ENCODE peak calls at places on chromosomes 5 and 9, in four cellular contexts. X is HepG2, U is K562, M is GM12878. W is an unnamed sample.

GRCh38 chr9:6680797-6681146 is 35.2 kb upstream of the GLDC start:
- DNase-seq in X (peak), U (peak), M (no peak), W (peak)

GRCh38 chr5:1325191-1325741 is 19.6 kb downstream of the CLPTM1L start:
- DNase-seq in X (no peak), U (no peak), M (no peak), W (no peak)

GRCh38 chr9:126117631-126118030 is 209.0 kb upstream of the MVB12B start:
- DNase-seq in X (no peak), U (no peak), M (no peak), W (no peak)

GRCh38 chr5:36374275-36374862 is 72.7 kb upstream of the RANBP3L start:
- DNase-seq in X (no peak), U (no peak), M (no peak), W (no peak)

GRCh38 chr5:8943301-8943700 is 602.6 kb downstream of the SEMA5A start:
- DNase-seq in X (no peak), U (no peak), M (no peak), W (no peak)

GRCh38 chr5:7320641-7321170 is 75.2 kb upstream of the ADCY2 start:
- DNase-seq in X (no peak), U (no peak), M (no peak), W (no peak)

GRCh38 chr5:37777472-37778135 is 62.2 kb downstream of the GDNF start:
- DNase-seq in X (no peak), U (no peak), M (no peak), W (no peak)

GRCh38 chr5:14667770-14668169 is 3.3 kb downstream of the OTULIN start:
- DNase-seq in X (no peak), U (no peak), M (no peak), W (no peak)

GRCh38 chr9:112135706-112136105 is 39.4 kb downstream of the SUSD1 start:
- DNase-seq in X (no peak), U (peak), M (no peak), W (no peak)

GRCh38 chr9:137053944-137054931 is at the start of gene ENTPD2:
- DNase-seq in X (peak), U (peak), M (no peak), W (no peak)

GRCh38 chr9:63859475-63860215 is 1425.4 kb downstream of the FOXD4L5 start:
- DNase-seq in X (peak), U (peak), M (no peak), W (peak)

GRCh38 chr5:130526708-130527107 is 622.4 kb downstream of the CHSY3 start:
- DNase-seq in X (no peak), U (no peak), M (no peak), W (no peak)

GRCh38 chr5:137708062-137708461 is 27.8 kb downstream of the KLHL3 start:
- DNase-seq in X (no peak), U (no peak), M (no peak), W (no peak)

GRCh38 chr5:2200261-2200965 is 317.7 kb upstream of the IRX4 start:
- DNase-seq in X (no peak), U (no peak), M (no peak), W (no peak)

GRCh38 chr9:100099722-100100042 is 639 bp downstream of the INVS start:
- DNase-seq in X (peak), U (peak), M (no peak), W (peak)
- TF ChIP-seq NFIC in X (no peak), U (no peak), M (no peak), W (no peak)

GRCh38 chr5:76468625-76469410 is 65.7 kb downstream of the IQGAP2 start:
- DNase-seq in X (no peak), U (no peak), M (no peak), W (no peak)

GRCh38 chr5:76471994-76472337 is 68.9 kb downstream of the IQGAP2 start:
- DNase-seq in X (no peak), U (no peak), M (no peak), W (no peak)

GRCh38 chr5:76470978-76471377 is 67.9 kb downstream of the IQGAP2 start:
- DNase-seq in X (no peak), U (no peak), M (no peak), W (no peak)

GRCh38 chr5:76467221-76467620 is 64.1 kb downstream of the IQGAP2 start:
- DNase-seq in X (no peak), U (no peak), M (no peak), W (no peak)

GRCh38 chr5:76469656-76470290 is 66.7 kb downstream of the IQGAP2 start:
- DNase-seq in X (no peak), U (no peak), M (no peak), W (no peak)
- TF ChIP-seq NFIC in X (no peak), U (no peak), M (no peak), W (no peak)

DNA sequence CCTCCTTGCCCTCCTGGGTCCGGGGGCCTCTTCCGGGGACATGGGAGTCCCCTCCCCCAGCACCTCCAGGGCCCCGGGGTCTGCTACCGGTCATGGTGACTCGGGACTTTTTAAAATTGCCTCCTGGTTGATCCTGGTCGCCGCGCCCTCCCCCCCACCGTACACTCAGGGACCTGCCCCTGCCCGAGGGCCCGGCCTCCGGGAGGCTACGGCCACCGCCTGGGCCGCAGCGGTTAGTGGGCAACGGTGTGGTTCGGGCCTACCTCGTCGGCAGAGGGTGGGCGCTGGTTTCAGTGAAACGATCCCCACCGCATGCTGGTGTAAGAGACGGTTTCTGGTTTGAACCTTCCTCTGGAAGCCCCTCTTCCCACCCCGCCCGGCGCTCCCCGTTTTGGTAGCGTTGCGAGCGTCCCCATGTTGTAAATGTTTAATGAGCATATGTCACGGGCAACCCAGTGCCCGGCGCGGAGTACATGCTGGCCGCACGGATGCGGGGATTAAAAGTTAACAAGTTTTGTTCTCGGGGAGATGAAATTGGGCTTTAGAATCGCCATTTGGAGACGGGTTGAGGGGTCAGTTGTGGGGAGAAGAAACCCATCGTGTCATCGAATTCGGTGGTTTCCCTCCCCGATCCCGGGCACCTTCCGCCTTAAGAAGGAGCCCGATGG is 1.2 kb downstream of the LARP1 start:
- DNase-seq in X (no peak), U (peak), M (no peak), W (peak)
- TF ChIP-seq NFIC in X (no peak), U (no peak), M (no peak), W (no peak)

GRCh38 chr9:128820665-128821583 is 2.6 kb downstream of the ENDOG start:
- DNase-seq in X (no peak), U (no peak), M (no peak), W (no peak)

GRCh38 chr9:128823362-128823902 is 5.1 kb downstream of the ENDOG start:
- DNase-seq in X (no peak), U (no peak), M (no peak), W (no peak)

GRCh38 chr9:128819716-128820664 is 1.7 kb downstream of the ENDOG start:
- DNase-seq in X (no peak), U (peak), M (no peak), W (peak)

GRCh38 chr9:128822407-128823042 is 4.2 kb downstream of the ENDOG start:
- DNase-seq in X (no peak), U (no peak), M (no peak), W (no peak)

DNA sequence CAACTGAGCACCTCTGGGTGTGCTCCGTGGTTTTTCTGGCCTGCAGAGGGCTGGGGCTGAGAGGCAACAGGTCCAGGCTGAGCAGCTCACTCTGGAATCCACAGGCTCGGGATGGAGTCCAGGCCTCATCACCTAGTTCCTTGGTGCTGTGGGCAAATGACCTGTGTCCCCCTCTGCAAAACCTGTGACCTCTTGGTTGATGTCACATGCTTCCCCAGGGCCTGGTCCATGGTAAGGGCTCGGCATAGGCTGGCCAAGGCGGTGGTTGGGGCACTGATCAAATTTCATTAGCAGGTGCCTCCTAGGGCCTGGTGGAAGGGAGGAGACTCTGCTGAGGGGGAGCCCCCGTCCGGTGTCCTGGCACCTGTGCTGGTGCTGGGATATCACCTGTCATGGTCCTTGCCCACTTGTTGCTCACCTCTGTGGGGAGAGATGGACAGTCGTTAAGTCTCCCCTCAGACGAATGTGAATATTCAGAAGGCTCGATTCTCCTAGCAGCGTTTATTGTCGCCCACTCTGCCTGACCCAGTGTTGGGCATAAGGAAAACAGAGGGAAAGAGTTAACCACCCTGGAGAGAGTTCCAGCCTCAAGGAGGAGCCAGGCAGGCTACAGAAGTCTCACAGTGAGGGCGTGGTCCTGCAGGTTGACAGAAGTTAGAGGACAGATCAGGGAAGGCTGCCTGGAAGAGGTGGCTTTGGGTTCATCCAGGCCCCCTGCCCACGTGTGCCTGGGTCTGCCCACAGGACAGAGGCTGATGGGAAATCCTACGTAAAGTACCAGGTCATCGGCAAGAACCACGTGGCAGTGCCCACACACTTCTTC is 3.5 kb downstream of the ENDOG start:
- DNase-seq in X (no peak), U (no peak), M (no peak), W (no peak)
- TF ChIP-seq NFIC in X (no peak), U (no peak), M (no peak), W (no peak)

DNA sequence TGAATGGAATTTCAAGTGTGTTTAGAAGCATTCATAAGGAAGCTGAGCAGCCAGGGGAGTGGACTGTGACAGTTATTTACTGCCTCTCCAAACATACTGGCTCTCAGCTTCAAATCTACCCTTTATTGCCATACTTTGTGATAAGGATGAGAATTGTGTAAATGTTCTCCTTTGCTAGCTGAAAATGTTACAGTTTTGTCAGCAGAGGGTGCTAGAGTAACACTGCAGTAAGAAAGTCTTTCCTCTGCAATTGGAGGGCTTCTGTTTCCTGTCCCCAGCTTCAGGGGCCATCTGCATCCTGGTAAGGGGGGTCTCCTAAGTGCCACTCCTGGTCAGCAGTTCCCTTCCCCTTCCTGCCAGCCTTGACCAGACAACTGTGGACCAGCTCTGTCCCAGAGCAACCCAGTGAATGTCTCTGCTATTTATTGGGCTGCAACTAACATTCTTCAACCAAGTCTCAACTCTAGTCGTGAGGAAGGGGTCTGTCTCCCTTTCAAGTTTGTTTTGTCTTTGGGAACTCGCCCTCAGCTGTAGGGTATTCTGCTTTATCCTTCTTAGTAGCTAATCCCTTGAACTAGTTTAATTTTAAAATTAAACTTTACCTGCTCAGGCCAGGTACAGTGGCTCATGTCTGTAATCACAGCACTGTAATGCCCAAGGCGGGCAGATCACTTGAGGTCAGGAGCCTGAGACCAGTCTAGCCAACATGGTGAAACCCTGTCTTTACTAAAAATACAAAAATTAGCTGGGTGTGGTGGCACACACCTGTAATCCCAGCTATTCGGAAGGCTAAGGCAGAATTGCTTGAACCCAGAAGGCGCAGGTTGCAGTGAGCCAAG is 45.3 kb downstream of the RAPGEF6 start:
- DNase-seq in X (peak), U (peak), M (peak), W (peak)
- TF ChIP-seq NFIC in X (no peak), U (no peak), M (no peak), W (no peak)

DNA sequence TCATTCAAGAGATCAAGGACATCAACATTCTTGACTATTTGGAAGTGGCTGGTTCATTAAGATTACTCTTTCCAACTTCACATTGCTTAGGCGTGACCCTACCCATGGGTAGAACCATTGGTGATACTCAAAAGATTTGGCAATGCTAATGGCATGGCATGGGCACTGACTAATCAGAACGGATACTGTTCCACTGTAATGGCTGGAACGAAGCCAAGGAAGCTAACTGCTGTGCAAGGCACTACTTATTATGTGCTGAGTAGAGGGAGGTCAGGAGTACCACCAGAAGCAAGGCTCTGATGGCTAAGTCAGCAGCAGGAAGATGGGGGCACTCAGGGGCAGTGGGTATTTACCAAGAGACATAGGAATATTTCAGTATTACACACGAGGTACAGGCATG is 31.9 kb downstream of the GNA14 start:
- DNase-seq in X (no peak), U (no peak), M (no peak), W (no peak)
- TF ChIP-seq NFIC in X (no peak), U (no peak), M (no peak), W (peak)

GRCh38 chr5:59744531-59744992 is 149.0 kb downstream of the PDE4D start:
- DNase-seq in X (no peak), U (no peak), M (no peak), W (no peak)
- TF ChIP-seq NFIC in X (no peak), U (no peak), M (no peak), W (peak)

W was measured in SK-N-SH.